ENCODE peak calls at places on chromosomes 16 and 17, in four cellular contexts. G is A549, F is HepG2, D is GM12878. O is an unnamed sample.

GRCh38 chr17:16273499-16273898 is 56.5 kb downstream of the PIGL start:
- DNase-seq in G (no peak), F (no peak), D (no peak), O (peak; percentile 39)

GRCh38 chr16:8103649-8104289 is 486.5 kb downstream of the TMEM114 start:
- DNase-seq in G (no peak), F (no peak), D (no peak), O (no peak)

GRCh38 chr17:11121680-11122079 is 119.3 kb upstream of the SHISA6 start:
- DNase-seq in G (no peak), F (no peak), D (no peak), O (no peak)

GRCh38 chr16:88938933-88939813 is 37.8 kb downstream of the CBFA2T3 start:
- DNase-seq in G (no peak), F (no peak), D (no peak), O (no peak)

GRCh38 chr16:14252860-14253259 is 181.7 kb downstream of the MRTFB start:
- DNase-seq in G (no peak), F (no peak), D (no peak), O (no peak)

GRCh38 chr16:50238868-50239301 is 27.5 kb upstream of the ADCY7 start:
- DNase-seq in G (no peak), F (no peak), D (no peak), O (no peak)

GRCh38 chr17:29116652-29117439 is 63.4 kb downstream of the MYO18A start:
- DNase-seq in G (peak; percentile 82), F (peak; percentile 18), D (peak; percentile 5), O (peak; percentile 77)

GRCh38 chr16:47424846-47425245 is 36.0 kb downstream of the ITFG1 start:
- DNase-seq in G (peak; percentile 5), F (peak; percentile 39), D (no peak), O (no peak)

GRCh38 chr16:85657267-85657650 is 31.5 kb downstream of the GINS2 start:
- DNase-seq in G (no peak), F (no peak), D (no peak), O (no peak)

GRCh38 chr17:39751637-39752036 is 13.9 kb downstream of the GRB7 start:
- DNase-seq in G (no peak), F (no peak), D (no peak), O (no peak)

GRCh38 chr17:16924701-16925440 is 47.0 kb downstream of the TNFRSF13B start:
- DNase-seq in G (no peak), F (no peak), D (no peak), O (no peak)

GRCh38 chr17:15944720-15945492 is at the start of gene ADORA2B:
- DNase-seq in G (peak; percentile 75), F (peak; percentile 60), D (no peak), O (peak; percentile 85)

GRCh38 chr16:87276091-87276561 is 41.1 kb downstream of the C16orf95 start:
- DNase-seq in G (no peak), F (no peak), D (no peak), O (no peak)

GRCh38 chr17:28725660-28726395 is at the start of gene TLCD1:
- DNase-seq in G (peak; percentile 86), F (peak; percentile 68), D (no peak), O (peak; percentile 91)

GRCh38 chr17:48871551-48872351 is 20.8 kb upstream of the ATP5MC1 start:
- DNase-seq in G (peak; percentile 93), F (peak; percentile 99), D (no peak), O (peak; percentile 39)

GRCh38 chr16:30652718-30653117 is 2.0 kb downstream of the PRR14 start:
- DNase-seq in G (no peak), F (no peak), D (no peak), O (no peak)

GRCh38 chr16:78102865-78103264 is 3.4 kb downstream of the WWOX start:
- DNase-seq in G (no peak), F (no peak), D (no peak), O (no peak)

GRCh38 chr16:29674188-29674587 is 4.8 kb upstream of the QPRT start:
- DNase-seq in G (no peak), F (no peak), D (no peak), O (peak; percentile 77)

GRCh38 chr16:89409161-89409711 is 81.1 kb downstream of the ANKRD11 start:
- DNase-seq in G (no peak), F (no peak), D (no peak), O (no peak)

GRCh38 chr17:55421179-55421934 is at the start of gene MMD:
- DNase-seq in G (no peak), F (no peak), D (no peak), O (peak; percentile 41)

GRCh38 chr17:236641-237405 is 55.4 kb upstream of the DOC2B start:
- DNase-seq in G (no peak), F (no peak), D (no peak), O (no peak)

GRCh38 chr16:11126389-11127072 is 129.5 kb downstream of the SOCS1 start:
- DNase-seq in G (no peak), F (no peak), D (no peak), O (no peak)

GRCh38 chr17:40092581-40092980 is 7.8 kb downstream of the NR1D1 start:
- DNase-seq in G (no peak), F (no peak), D (no peak), O (no peak)

GRCh38 chr16:49282690-49283375 is 1.2 kb upstream of the CBLN1 start:
- DNase-seq in G (no peak), F (peak; percentile 12), D (no peak), O (no peak)

GRCh38 chr17:79648181-79648831 is 37.5 kb upstream of the RBFOX3 start:
- DNase-seq in G (no peak), F (no peak), D (no peak), O (no peak)

GRCh38 chr16:69481901-69482341 is 57.5 kb downstream of the CYB5B start:
- DNase-seq in G (no peak), F (no peak), D (no peak), O (peak; percentile 49)

GRCh38 chr17:7352910-7353635 is 1.1 kb downstream of the KCTD11 start:
- DNase-seq in G (no peak), F (no peak), D (no peak), O (no peak)

GRCh38 chr16:3046506-3047386 is at the start of gene MMP25:
- DNase-seq in G (no peak), F (no peak), D (no peak), O (no peak)

GRCh38 chr16:29662729-29663019 is 373 bp upstream of the SPN start:
- DNase-seq in G (no peak), F (no peak), D (peak; percentile 88), O (peak; percentile 77)

GRCh38 chr16:83113811-83114210 is 487.0 kb downstream of the CDH13 start:
- DNase-seq in G (no peak), F (no peak), D (no peak), O (no peak)

GRCh38 chr17:7177210-7177953 is 1.8 kb downstream of the ASGR1 start:
- DNase-seq in G (peak; percentile 72), F (peak; percentile 72), D (no peak), O (peak; percentile 76)

GRCh38 chr16:10600792-10601443 is 20.5 kb upstream of the EMP2 start:
- DNase-seq in G (no peak), F (no peak), D (no peak), O (no peak)

GRCh38 chr17:28499366-28499668 is 6.8 kb upstream of the FOXN1 start:
- DNase-seq in G (no peak), F (no peak), D (no peak), O (no peak)

GRCh38 chr16:54136276-54136625 is 150.3 kb downstream of the IRX3 start:
- DNase-seq in G (no peak), F (no peak), D (no peak), O (no peak)

GRCh38 chr17:10429416-10430045 is 7.8 kb upstream of the MYH8 start:
- DNase-seq in G (no peak), F (no peak), D (no peak), O (no peak)

GRCh38 chr16:83615131-83615530 is 192.6 kb upstream of the HSBP1 start:
- DNase-seq in G (no peak), F (no peak), D (no peak), O (no peak)

GRCh38 chr17:59725691-59726090 is 18.2 kb downstream of the VMP1 start:
- DNase-seq in G (no peak), F (peak; percentile 68), D (no peak), O (no peak)

GRCh38 chr16:70520612-70521297 is 2.6 kb downstream of the COG4 start:
- DNase-seq in G (no peak), F (no peak), D (no peak), O (no peak)
- TF ChIP-seq CHD4 in G (no peak), F (no peak), D (no peak), O (no peak)

GRCh38 chr16:66927012-66927436 is 1.7 kb upstream of the RRAD start:
- DNase-seq in G (peak; percentile 79), F (peak; percentile 68), D (no peak), O (no peak)
- TF ChIP-seq CHD4 in G (no peak), F (no peak), D (no peak), O (no peak)

DNA sequence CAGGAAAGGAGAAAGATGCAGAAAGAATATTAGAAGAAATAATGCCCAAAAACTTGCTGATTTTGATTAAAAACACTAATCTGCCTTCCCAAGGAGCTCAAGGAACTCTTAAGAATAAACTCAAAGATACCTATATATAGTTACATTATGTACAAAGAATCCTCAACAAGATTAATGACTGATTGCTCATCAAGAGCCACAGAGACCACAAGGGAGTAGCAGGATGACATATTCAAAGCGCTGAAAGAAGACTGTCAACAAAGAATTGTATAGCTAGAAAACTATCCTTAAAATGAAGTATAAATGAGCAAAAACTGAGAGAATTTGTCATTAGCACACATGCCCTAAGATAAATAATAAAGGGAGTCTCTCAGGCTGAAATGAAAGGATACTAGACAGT is 6.2 kb downstream of the LPCAT2 start:
- DNase-seq in G (no peak), F (no peak), D (no peak), O (no peak)
- TF ChIP-seq CHD4 in G (no peak), F (no peak), D (no peak), O (no peak)

GRCh38 chr16:57612494-57612893 is 15.9 kb upstream of the ADGRG1 start:
- DNase-seq in G (no peak), F (no peak), D (no peak), O (no peak)
- TF ChIP-seq CHD4 in G (no peak), F (no peak), D (no peak), O (no peak)

GRCh38 chr16:70677499-70678120 is 8.2 kb downstream of the MTSS2 start:
- DNase-seq in G (no peak), F (no peak), D (no peak), O (no peak)

GRCh38 chr16:70678898-70679652 is 6.8 kb downstream of the MTSS2 start:
- DNase-seq in G (no peak), F (no peak), D (no peak), O (no peak)

GRCh38 chr16:70679653-70680494 is 6.0 kb downstream of the MTSS2 start:
- DNase-seq in G (no peak), F (no peak), D (no peak), O (peak; percentile 82)

GRCh38 chr16:70676571-70677498 is 9.0 kb downstream of the MTSS2 start:
- DNase-seq in G (no peak), F (no peak), D (no peak), O (no peak)

GRCh38 chr16:70678121-70678897 is 7.5 kb downstream of the MTSS2 start:
- DNase-seq in G (no peak), F (no peak), D (no peak), O (no peak)
- TF ChIP-seq CHD4 in G (no peak), F (no peak), D (no peak), O (no peak)

DNA sequence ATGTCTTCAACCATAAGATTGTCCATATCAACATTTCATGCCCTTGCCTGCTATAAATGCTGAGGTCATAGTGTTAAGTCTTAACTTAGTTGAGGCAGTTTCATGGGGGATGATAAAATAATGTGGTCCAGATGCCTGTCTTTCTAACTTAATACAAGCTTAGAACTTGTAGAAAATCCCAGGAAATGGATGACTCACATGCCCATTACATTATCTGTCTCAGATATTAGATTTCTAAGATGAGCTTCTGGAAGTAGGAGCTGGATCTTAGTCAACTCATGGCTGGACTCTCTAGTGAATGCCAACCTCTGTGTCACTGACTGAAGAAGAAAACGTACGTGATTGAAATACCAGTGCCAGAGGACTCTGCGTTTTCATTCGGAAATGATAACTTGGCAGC is 797.5 kb upstream of the EEF2KMT start:
- DNase-seq in G (no peak), F (no peak), D (no peak), O (no peak)
- TF ChIP-seq CHD4 in G (no peak), F (no peak), D (no peak), O (no peak)